ENCODE peak calls at places on chromosomes 11 and 22, in five cellular contexts. K is CD8-positive, alpha-beta memory T cell; E is K562; R is left lung; S is AG04450. N is an unnamed sample.

GRCh38 chr22:49362393-49362792 is 465.3 kb downstream of the BRD1 start:
- DNase-seq in K (no peak), S (no peak), E (no peak), R (no peak), N (no peak)

GRCh38 chr11:44944181-44944852 is 6.4 kb downstream of the TP53I11 start:
- DNase-seq in K (no peak), R (no peak), E (no peak), S (no peak), N (no peak)

GRCh38 chr11:114799524-114799923 is 121.2 kb downstream of the NXPE2 start:
- DNase-seq in S (no peak), R (no peak), K (no peak), E (no peak), N (no peak)

GRCh38 chr11:88282789-88283188 is 54.7 kb downstream of the CTSC start:
- DNase-seq in E (no peak), R (no peak), S (no peak), K (no peak), N (no peak)

GRCh38 chr11:102237096-102237735 is 80.1 kb upstream of the BIRC3 start:
- DNase-seq in E (no peak), S (no peak), R (no peak), K (no peak), N (no peak)

GRCh38 chr11:19742595-19743292 is 30.1 kb downstream of the NAV2 start:
- DNase-seq in S (peak; percentile 50), K (peak; percentile 35), E (peak; percentile 71), R (peak; percentile 73), N (peak; percentile 43)

GRCh38 chr11:12087075-12087775 is 23.2 kb upstream of the MICAL2 start:
- DNase-seq in K (peak; percentile 35), E (no peak), R (peak; percentile 63), S (no peak), N (no peak)

GRCh38 chr11:295351-296205 is 3.7 kb downstream of the IFITM5 start:
- DNase-seq in K (no peak), E (no peak), S (no peak), R (no peak), N (no peak)

GRCh38 chr22:22371031-22371541 is 126.5 kb downstream of the VPREB1 start:
- DNase-seq in R (no peak), S (no peak), K (no peak), E (peak; percentile 72), N (peak; percentile 27)

GRCh38 chr11:64052436-64052835 is 16.7 kb downstream of the FLRT1 start:
- DNase-seq in S (no peak), E (no peak), K (no peak), R (no peak), N (no peak)

GRCh38 chr22:27851974-27852713 is 50.6 kb upstream of the MN1 start:
- DNase-seq in K (no peak), S (no peak), R (no peak), E (no peak), N (no peak)

GRCh38 chr11:45655347-45655756 is 10.1 kb downstream of the CHST1 start:
- DNase-seq in R (peak; percentile 71), S (peak; percentile 26), K (peak; percentile 32), E (peak; percentile 72), N (peak; percentile 64)

DNA sequence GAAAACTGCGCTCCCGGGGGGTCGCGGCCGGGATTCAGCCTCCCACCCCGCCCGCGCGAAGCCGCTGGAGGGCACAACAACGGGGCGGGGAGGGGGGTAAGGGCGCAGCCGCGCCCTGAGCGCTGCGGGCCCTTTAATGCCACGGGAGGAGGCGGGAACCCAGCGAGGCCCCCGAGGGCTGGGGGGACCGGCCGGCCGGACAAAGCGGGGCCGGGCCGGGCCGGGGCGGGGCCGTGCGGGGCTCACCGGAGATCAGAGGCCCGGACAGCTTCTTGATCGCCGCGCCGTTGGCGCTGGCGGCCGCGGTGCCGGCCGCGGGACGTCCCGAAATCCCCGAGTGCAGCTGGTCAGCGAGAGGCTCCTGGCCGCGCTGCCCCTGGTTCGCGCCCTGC is 1.2 kb downstream of the CDKN1C start:
- DNase-seq in E (peak; percentile 37), K (no peak), R (no peak), S (no peak), N (peak; percentile 19)
- H3K27ac ChIP-seq in E (peak overlapping the region; percentile 41), K (no peak overlapping the region), R (peak overlapping the region; percentile 75), S (no peak overlapping the region), N (peak overlapping the region; percentile 26)

DNA sequence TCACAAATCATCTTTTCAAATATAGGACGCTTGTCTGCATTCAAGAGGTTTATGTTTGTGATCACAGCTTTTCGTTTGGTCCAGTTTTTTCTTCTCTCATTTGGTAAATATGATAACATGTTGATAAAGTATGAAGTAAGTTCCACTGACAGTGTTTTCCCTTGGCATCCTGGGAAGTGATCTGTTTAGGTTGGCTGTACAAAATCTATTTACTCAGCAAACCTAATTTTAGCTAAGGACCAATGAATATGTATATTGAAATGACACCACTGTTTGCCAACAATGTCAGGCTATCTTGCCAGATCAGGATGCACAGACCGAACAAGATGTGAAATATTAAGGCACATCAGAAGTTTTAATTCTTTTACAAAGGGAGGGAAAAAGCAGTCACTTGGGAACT is 1230.8 kb downstream of the LRRC4C start:
- DNase-seq in S (no peak), K (no peak), R (no peak), E (no peak), N (no peak)
- H3K27ac ChIP-seq in S (no peak overlapping the region), K (no peak overlapping the region), R (no peak overlapping the region), E (no peak overlapping the region), N (peak overlapping the region; percentile 24)

DNA sequence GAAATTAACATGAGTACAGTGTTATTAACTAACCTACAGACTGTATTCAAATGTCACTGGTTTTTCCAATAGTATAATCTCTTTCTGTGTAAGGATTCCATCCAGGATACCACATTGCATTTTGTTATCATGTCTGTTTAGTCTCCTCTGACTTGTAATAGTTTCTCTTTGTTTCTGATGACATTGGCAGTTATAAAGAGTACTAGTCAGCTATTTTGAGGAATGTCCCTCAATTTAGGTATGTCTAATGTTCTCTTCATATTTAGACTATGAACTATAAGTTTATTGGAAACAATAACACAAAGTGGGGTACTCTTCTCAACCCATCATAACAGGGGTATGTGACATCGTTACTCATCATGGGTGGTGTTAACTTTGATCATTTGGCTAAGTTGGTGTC is 20.3 kb upstream of the ME3 start:
- DNase-seq in K (no peak), S (no peak), R (no peak), E (no peak), N (no peak)
- H3K27ac ChIP-seq in K (no peak overlapping the region), S (no peak overlapping the region), R (no peak overlapping the region), E (no peak overlapping the region), N (no peak overlapping the region)

DNA sequence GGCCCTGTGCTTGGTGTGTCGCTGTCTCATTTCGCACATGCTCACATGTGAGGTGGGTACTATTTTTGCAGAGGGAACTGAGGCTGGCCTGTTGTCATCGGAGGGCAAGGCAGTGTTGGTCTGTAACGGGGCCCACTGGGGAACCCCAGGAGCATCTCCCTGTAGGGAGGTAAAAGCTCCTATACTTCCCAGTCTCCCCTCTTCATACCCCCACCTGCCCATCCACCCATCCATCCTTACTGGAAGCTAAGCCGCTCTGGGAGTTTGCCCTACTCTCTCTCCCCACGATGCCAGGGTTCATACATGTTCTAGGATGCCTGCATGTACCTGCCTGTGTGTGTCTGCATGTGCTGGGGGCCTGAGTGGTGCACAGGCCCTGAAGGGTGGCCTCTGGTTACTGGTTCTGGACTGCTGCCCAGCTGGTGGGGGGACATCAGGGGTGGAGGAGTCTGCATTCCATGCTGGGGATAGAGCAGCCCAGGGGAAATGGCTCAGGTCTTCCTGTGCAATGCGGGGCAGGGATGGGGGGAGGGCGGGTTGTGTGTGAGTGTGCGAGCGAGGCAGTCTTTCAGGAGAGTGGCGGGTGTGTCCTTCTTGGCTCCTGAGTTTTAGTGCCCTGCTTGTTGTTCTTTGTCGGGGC is 77.7 kb downstream of the PKNOX2 start:
- DNase-seq in R (no peak), S (no peak), K (no peak), E (no peak), N (no peak)
- H3K27ac ChIP-seq in R (no peak overlapping the region), S (no peak overlapping the region), K (no peak overlapping the region), E (no peak overlapping the region), N (no peak overlapping the region)

GRCh38 chr11:121057922-121058321 is 34.0 kb downstream of the TBCEL start:
- DNase-seq in K (no peak), R (no peak), E (no peak), S (no peak), N (no peak)
- H3K27ac ChIP-seq in K (no peak overlapping the region), R (no peak overlapping the region), E (no peak overlapping the region), S (no peak overlapping the region), N (no peak overlapping the region)

N was measured in caudate nucleus.